ENCODE peak calls at places on chromosomes 12 and 14, in six cellular contexts. Y is H9; M is fibroblast of pulmonary artery; W is activated B cell treated with CpG ODN at 0.5 μM for 24 hours; U is stimulated activated CD4-positive, alpha-beta T cell treated with anti-CD3 and anti-CD28 coated beads, Interleukin-1b, Interleukin-23, amount 100 ng/mL, for 1 hour; K is COR-L47. N is an unnamed sample.

GRCh38 chr14:54881235-54881760 is 21.3 kb downstream of the GCH1 start:
- DNase-seq in Y (no peak), M (peak), W (no peak), U (no peak), K (no peak), N (peak)

GRCh38 chr14:90397401-90398314 is 829 bp downstream of the CALM1 start:
- DNase-seq in Y (peak), M (peak), W (peak), U (no peak), K (peak), N (peak)

GRCh38 chr12:132774646-132775275 is 13.1 kb upstream of the ANKLE2 start:
- DNase-seq in Y (no peak), M (no peak), W (no peak), U (no peak), K (no peak), N (no peak)

GRCh38 chr12:132285311-132285741 is 44.1 kb downstream of the GALNT9 start:
- DNase-seq in Y (no peak), M (no peak), W (no peak), U (no peak), K (no peak), N (no peak)

GRCh38 chr12:85466906-85467305 is 186.9 kb downstream of the ALX1 start:
- DNase-seq in Y (no peak), M (peak), W (no peak), U (no peak), K (no peak), N (peak)

GRCh38 chr12:50572275-50572674 is 67.5 kb downstream of the DIP2B start:
- DNase-seq in Y (no peak), M (peak), W (no peak), U (no peak), K (no peak), N (peak)

GRCh38 chr14:68811161-68811560 is 18.3 kb upstream of the ZFP36L1 start:
- DNase-seq in Y (peak), M (no peak), W (no peak), U (no peak), K (no peak), N (no peak)

GRCh38 chr14:62322216-62322615 is 560.0 kb downstream of the SNAPC1 start:
- DNase-seq in Y (no peak), M (no peak), W (no peak), U (no peak), K (no peak), N (no peak)

GRCh38 chr14:59845245-59845644 is 25.3 kb downstream of the RTN1 start:
- DNase-seq in Y (no peak), M (no peak), W (no peak), U (no peak), K (no peak), N (no peak)

GRCh38 chr14:98924046-98924445 is 348.0 kb downstream of the BCL11B start:
- DNase-seq in Y (no peak), M (no peak), W (no peak), U (no peak), K (no peak), N (no peak)

GRCh38 chr12:32558941-32559340 is 120.2 kb upstream of the DNM1L start:
- DNase-seq in Y (no peak), M (peak), W (no peak), U (no peak), K (no peak), N (peak)

GRCh38 chr14:38197001-38197760 is 10.5 kb upstream of the SSTR1 start:
- DNase-seq in Y (no peak), M (peak), W (no peak), U (no peak), K (no peak), N (peak)

GRCh38 chr12:70305794-70306193 is 60.3 kb upstream of the KCNMB4 start:
- DNase-seq in Y (no peak), M (no peak), W (no peak), U (no peak), K (no peak), N (no peak)